ENCODE peak calls at places on chromosomes 1 and 21, in four cellular contexts. R, C, U and E are unnamed samples.

GRCh38 chr1:65431111-65431705 is 10.7 kb downstream of the LEPR start:
- DNase-seq in R (no peak), C (no peak), U (peak; percentile 71), E (peak; percentile 55)

GRCh38 chr1:159922499-159923202 is 2.7 kb downstream of the TAGLN2 start:
- DNase-seq in R (no peak), C (no peak), U (no peak), E (peak; percentile 41)

GRCh38 chr1:2003564-2004131 is at the start of gene CFAP74:
- DNase-seq in R (no peak), C (no peak), U (peak; percentile 38), E (peak; percentile 18)

GRCh38 chr21:15134711-15135110 is 69.9 kb upstream of the NRIP1 start:
- DNase-seq in R (no peak), C (no peak), U (no peak), E (no peak)

GRCh38 chr21:45786660-45787059 is 143.1 kb downstream of the PCBP3 start:
- DNase-seq in R (no peak), C (no peak), U (no peak), E (no peak)

GRCh38 chr1:118304722-118305344 is 119.8 kb upstream of the SPAG17 start:
- DNase-seq in R (no peak), C (no peak), U (peak; percentile 17), E (no peak)

GRCh38 chr1:156860113-156860638 is 489 bp upstream of the NTRK1 start:
- DNase-seq in R (no peak), C (peak; percentile 72), U (peak; percentile 69), E (peak; percentile 21)

GRCh38 chr1:41333146-41333784 is 28.0 kb upstream of the FOXO6 start:
- DNase-seq in R (no peak), C (no peak), U (peak; percentile 91), E (peak; percentile 68)

GRCh38 chr1:204130178-204130577 is 21.7 kb downstream of the ETNK2 start:
- DNase-seq in R (no peak), C (no peak), U (peak; percentile 15), E (no peak)

GRCh38 chr1:47996406-47997226 is 569 bp downstream of the TRABD2B start:
- DNase-seq in R (no peak), C (no peak), U (no peak), E (no peak)

GRCh38 chr1:64915381-64916274 is 50.7 kb downstream of the JAK1 start:
- DNase-seq in R (no peak), C (no peak), U (peak; percentile 89), E (peak; percentile 94)

GRCh38 chr1:74673351-74674111 is at the start of gene ERICH3:
- DNase-seq in R (no peak), C (no peak), U (no peak), E (no peak)

GRCh38 chr21:42228709-42229220 is 9.8 kb downstream of the ABCG1 start:
- DNase-seq in R (no peak), C (no peak), U (no peak), E (no peak)

GRCh38 chr1:56401191-56401590 is 178.2 kb downstream of the PLPP3 start:
- DNase-seq in R (no peak), C (no peak), U (no peak), E (no peak)

GRCh38 chr1:8602471-8603219 is 214.8 kb downstream of the RERE start:
- DNase-seq in R (no peak), C (no peak), U (no peak), E (no peak)

GRCh38 chr1:53112271-53112774 is 30.1 kb downstream of the SLC1A7 start:
- DNase-seq in R (no peak), C (no peak), U (peak; percentile 92), E (peak; percentile 87)

GRCh38 chr1:108645479-108646184 is 15.3 kb downstream of the HENMT1 start:
- DNase-seq in R (no peak), C (no peak), U (no peak), E (no peak)

GRCh38 chr21:38494688-38495087 is 3.6 kb downstream of the ERG start:
- DNase-seq in R (no peak), C (no peak), U (no peak), E (no peak)

GRCh38 chr1:212413902-212414327 is 771 bp downstream of the PACC1 start:
- DNase-seq in R (no peak), C (no peak), U (no peak), E (peak; percentile 14)

GRCh38 chr1:37032660-37033354 is 1.5 kb downstream of the GRIK3 start:
- DNase-seq in R (no peak), C (no peak), U (no peak), E (no peak)

GRCh38 chr1:15799004-15799867 is 8.2 kb downstream of the UQCRHL start:
- DNase-seq in R (no peak), C (no peak), U (peak; percentile 99), E (peak; percentile 96)

GRCh38 chr1:38576241-38576640 is 283.3 kb downstream of the RRAGC start:
- DNase-seq in R (no peak), C (no peak), U (no peak), E (no peak)

GRCh38 chr1:5245348-5245747 is 590.9 kb downstream of the AJAP1 start:
- DNase-seq in R (no peak), C (no peak), U (no peak), E (no peak)

GRCh38 chr1:39130297-39130696 is 74.2 kb upstream of the MACF1 start:
- DNase-seq in R (no peak), C (no peak), U (peak; percentile 96), E (peak; percentile 87)

GRCh38 chr21:31204801-31205200 is 139.3 kb downstream of the TIAM1 start:
- DNase-seq in R (no peak), C (no peak), U (no peak), E (no peak)

GRCh38 chr21:29382029-29382654 is 83.4 kb downstream of the BACH1 start:
- DNase-seq in R (no peak), C (no peak), U (peak; percentile 76), E (peak; percentile 75)

GRCh38 chr1:182625716-182626504 is 21.7 kb upstream of the RGS16 start:
- DNase-seq in R (no peak), C (no peak), U (no peak), E (no peak)

GRCh38 chr1:44721521-44722361 is 9.2 kb downstream of the RNU5D-1 start:
- DNase-seq in R (no peak), C (peak; percentile 58), U (peak; percentile 95), E (peak; percentile 91)

GRCh38 chr1:92446990-92447681 is 39.6 kb downstream of the GFI1 start:
- DNase-seq in R (no peak), C (no peak), U (peak; percentile 52), E (peak; percentile 35)

GRCh38 chr1:86913399-86913895 is 479 bp downstream of the SELENOF start:
- DNase-seq in R (no peak), C (peak; percentile 19), U (peak; percentile 69), E (peak; percentile 48)

GRCh38 chr1:71944006-71944405 is 338.3 kb downstream of the NEGR1 start:
- DNase-seq in R (no peak), C (no peak), U (no peak), E (no peak)

GRCh38 chr21:36563301-36563926 is 83.5 kb upstream of the CLDN14 start:
- DNase-seq in R (no peak), C (no peak), U (no peak), E (no peak)

GRCh38 chr1:203196371-203196770 is 9.9 kb upstream of the CHI3L1 start:
- DNase-seq in R (no peak), C (no peak), U (no peak), E (peak; percentile 7)

GRCh38 chr1:153397056-153397923 is 6.4 kb upstream of the S100A8 start:
- DNase-seq in R (no peak), C (no peak), U (no peak), E (no peak)

GRCh38 chr1:60765204-60765603 is 317.2 kb upstream of the NFIA start:
- DNase-seq in R (no peak), C (no peak), U (peak; percentile 7), E (no peak)

GRCh38 chr1:198880818-198881597 is 242.2 kb downstream of the PTPRC start:
- DNase-seq in R (no peak), C (no peak), U (peak; percentile 95), E (peak; percentile 97)

GRCh38 chr1:31745071-31745897 is 18.9 kb downstream of the ADGRB2 start:
- DNase-seq in R (peak; percentile 18), C (peak; percentile 52), U (peak; percentile 72), E (peak; percentile 53)

GRCh38 chr1:60972841-60973364 is 109.5 kb upstream of the NFIA start:
- DNase-seq in R (no peak), C (no peak), U (peak; percentile 77), E (peak; percentile 76)